ENCODE peak calls at places on chromosomes 12 and 14, in nine cellular contexts. N is fibroblast of lung; E is aorta; Y is CD8-positive, alpha-beta T cell; Z is IMR-90; D is kidney epithelial cell; Q is CD8-positive, alpha-beta memory T cell; L is stomach; J is thoracic aorta. W is an unnamed sample.

GRCh38 chr12:117143008-117143532 is 43.9 kb upstream of the TESC start:
- DNase-seq in E (no peak), L (peak; percentile 64), Q (no peak), Z (peak; percentile 83), J (no peak), Y (no peak), N (peak; percentile 40), D (peak; percentile 71), W (no peak)

GRCh38 chr14:104595116-104595675 is 9.4 kb downstream of the TMEM179 start:
- DNase-seq in L (no peak), J (no peak), E (peak; percentile 47), D (no peak), Z (no peak), Q (peak; percentile 31), N (no peak), Y (no peak), W (no peak)

GRCh38 chr12:95838125-95838524 is 20.6 kb upstream of the SNRPF start:
- DNase-seq in L (peak; percentile 64), Y (no peak), N (peak; percentile 69), E (no peak), Q (no peak), Z (peak; percentile 72), D (no peak), J (no peak), W (no peak)

GRCh38 chr14:20144820-20145219 is 6.2 kb downstream of the OR4N5 start:
- DNase-seq in Z (no peak), E (no peak), N (no peak), D (no peak), Y (no peak), L (no peak), J (no peak), Q (no peak), W (no peak)

GRCh38 chr12:9087087-9087835 is 28.5 kb downstream of the A2M start:
- DNase-seq in E (no peak), Q (no peak), Y (no peak), L (no peak), Z (no peak), D (no peak), N (no peak), J (no peak), W (no peak)

GRCh38 chr12:90234455-90234854 is 525.8 kb upstream of the ATP2B1 start:
- DNase-seq in L (no peak), J (no peak), E (no peak), D (no peak), Y (no peak), Q (no peak), Z (peak; percentile 9), N (peak; percentile 32), W (no peak)

GRCh38 chr14:79516009-79516408 is 695.3 kb downstream of the DIO2 start:
- DNase-seq in Q (no peak), Y (no peak), E (no peak), L (no peak), Z (no peak), N (no peak), J (no peak), D (no peak), W (no peak)

GRCh38 chr12:70365398-70365647 is 767 bp upstream of the KCNMB4 start:
- DNase-seq in D (no peak), N (no peak), E (no peak), L (no peak), Q (no peak), Y (no peak), Z (no peak), J (no peak), W (no peak)

GRCh38 chr14:90573385-90574105 is 176.7 kb downstream of the CALM1 start:
- DNase-seq in N (no peak), D (no peak), Y (no peak), L (no peak), E (peak; percentile 64), Q (peak; percentile 23), J (no peak), Z (no peak), W (no peak)

GRCh38 chr14:76203086-76204001 is 51.6 kb downstream of the GPATCH2L start:
- DNase-seq in N (peak; percentile 96), J (no peak), Y (no peak), Q (no peak), Z (peak; percentile 100), L (no peak), D (peak; percentile 93), E (peak; percentile 59), W (no peak)

GRCh38 chr14:36006623-36007022 is 169.9 kb downstream of the PTCSC3 start:
- DNase-seq in Z (no peak), L (no peak), E (no peak), Y (no peak), N (no peak), Q (no peak), D (no peak), J (no peak), W (no peak)

GRCh38 chr12:106892075-106892474 is 63.6 kb upstream of the TMEM263 start:
- DNase-seq in D (no peak), L (no peak), Y (no peak), J (no peak), N (no peak), Z (no peak), Q (no peak), E (no peak), W (no peak)

GRCh38 chr14:100725587-100726387 is 905 bp upstream of the DLK1 start:
- DNase-seq in N (no peak), Z (no peak), E (no peak), Q (no peak), Y (no peak), D (no peak), J (no peak), L (no peak), W (no peak)

GRCh38 chr12:116590561-116590960 is 31.4 kb downstream of the MAP1LC3B2 start:
- DNase-seq in J (no peak), D (no peak), Q (no peak), Z (no peak), Y (no peak), E (no peak), N (no peak), L (no peak), W (no peak)

GRCh38 chr12:77947326-77947725 is 116.6 kb downstream of the NAV3 start:
- DNase-seq in Z (peak; percentile 83), D (no peak), Y (no peak), J (no peak), N (peak; percentile 81), L (no peak), E (no peak), Q (no peak), W (no peak)

GRCh38 chr12:116918464-116918863 is 7.7 kb downstream of the FBXW8 start:
- DNase-seq in D (no peak), Y (no peak), L (no peak), E (no peak), J (no peak), Z (no peak), N (no peak), Q (no peak), W (no peak)

GRCh38 chr12:3251691-3252090 is 174.5 kb downstream of the TSPAN9 start:
- DNase-seq in D (no peak), Y (no peak), N (no peak), Q (no peak), E (no peak), Z (no peak), L (no peak), J (no peak), W (no peak)

GRCh38 chr12:3249081-3249800 is 172.1 kb downstream of the TSPAN9 start:
- DNase-seq in J (no peak), Y (no peak), D (no peak), N (no peak), Z (no peak), E (no peak), L (no peak), Q (no peak), W (no peak)

GRCh38 chr12:3251067-3251466 is 173.9 kb downstream of the TSPAN9 start:
- DNase-seq in Z (no peak), J (no peak), D (no peak), N (no peak), Q (no peak), L (no peak), E (no peak), Y (no peak), W (no peak)

GRCh38 chr12:3250034-3250433 is 172.9 kb downstream of the TSPAN9 start:
- DNase-seq in N (no peak), L (no peak), E (no peak), Q (no peak), J (no peak), Z (no peak), Y (no peak), D (no peak), W (no peak)

GRCh38 chr12:3250576-3250975 is 173.4 kb downstream of the TSPAN9 start:
- DNase-seq in D (no peak), E (peak; percentile 91), Z (no peak), Y (no peak), N (no peak), J (peak; percentile 56), L (no peak), Q (no peak), W (no peak)
- H3K27me3 ChIP-seq in D (no peaks in the 10 kb centered on the region), E (no peaks in the 10 kb centered on the region), Z (no peaks in the 10 kb centered on the region), Y (no peaks in the 10 kb centered on the region), N (no peaks in the 10 kb centered on the region), J (no peaks in the 10 kb centered on the region), L (no peaks in the 10 kb centered on the region), Q (peaks cover 9% of the 10 kb centered on the region), W (no peaks in the 10 kb centered on the region)

DNA sequence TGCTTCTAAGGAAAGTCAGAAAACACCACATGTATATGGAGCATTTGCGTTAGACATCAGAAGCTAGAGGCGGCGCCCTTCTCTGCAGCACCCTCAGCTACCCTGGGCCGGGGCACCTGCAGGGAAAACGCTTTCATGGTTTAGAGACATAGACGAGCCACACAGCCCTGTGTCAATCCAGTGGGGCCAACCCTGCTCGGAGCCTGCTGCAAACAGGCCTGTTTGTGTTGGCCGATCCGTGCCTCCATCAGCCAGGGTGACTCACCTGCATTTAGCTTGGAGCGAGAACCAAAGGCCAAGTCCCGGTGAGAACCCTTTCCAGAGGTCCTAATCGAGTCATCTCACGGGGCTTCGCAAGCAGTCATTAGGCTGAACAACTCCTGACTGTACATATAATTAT is 19.5 kb upstream of the FZD10 start:
- DNase-seq in J (no peak), Q (no peak), L (no peak), E (peak; percentile 20), N (no peak), Z (no peak), Y (no peak), D (no peak), W (no peak)
- H3K27me3 ChIP-seq in J (no peaks in the 10 kb centered on the region), Q (no peaks in the 10 kb centered on the region), L (no peaks in the 10 kb centered on the region), E (no peaks in the 10 kb centered on the region), N (no peaks in the 10 kb centered on the region), Z (no peaks in the 10 kb centered on the region), Y (no peaks in the 10 kb centered on the region), D (peaks cover 12% of the 10 kb centered on the region), W (no peaks in the 10 kb centered on the region)

GRCh38 chr12:52726451-52726850 is 23.1 kb upstream of the KRT77 start:
- DNase-seq in Q (no peak), Z (no peak), L (no peak), E (no peak), D (no peak), J (no peak), Y (no peak), N (no peak), W (no peak)
- H3K27me3 ChIP-seq in Q (no peaks in the 10 kb centered on the region), Z (peaks cover 6% of the 10 kb centered on the region), L (no peaks in the 10 kb centered on the region), E (no peaks in the 10 kb centered on the region), D (no peaks in the 10 kb centered on the region), J (no peaks in the 10 kb centered on the region), Y (no peaks in the 10 kb centered on the region), N (no peaks in the 10 kb centered on the region), W (no peaks in the 10 kb centered on the region)

GRCh38 chr14:61927521-61927920 is 165.3 kb downstream of the SNAPC1 start:
- DNase-seq in J (no peak), Q (no peak), N (peak; percentile 31), D (peak; percentile 84), E (no peak), Y (no peak), Z (peak; percentile 81), L (no peak), W (no peak)
- H3K27me3 ChIP-seq in J (no peaks in the 10 kb centered on the region), Q (no peaks in the 10 kb centered on the region), N (no peaks in the 10 kb centered on the region), D (no peaks in the 10 kb centered on the region), E (no peaks in the 10 kb centered on the region), Y (no peaks in the 10 kb centered on the region), Z (no peaks in the 10 kb centered on the region), L (no peaks in the 10 kb centered on the region), W (peaks cover 13% of the 10 kb centered on the region)